ENCODE peak calls at places on chromosomes 11 and 22, in nine cellular contexts. A, O, X, V, U, J, L, Z and R are unnamed samples.

GRCh38 chr11:113272281-113272680 is 42.1 kb upstream of the TTC12 start:
- DNase-seq in A (no peak), O (no peak), Z (no peak), J (no peak), X (no peak), L (no peak), V (no peak), U (no peak), R (no peak)

GRCh38 chr11:47269829-47270305 is at the start of gene MADD:
- DNase-seq in X (no peak), J (peak; percentile 92), L (peak; percentile 81), V (peak; percentile 96), Z (peak; percentile 94), A (peak; percentile 89), O (peak; percentile 91), U (peak; percentile 91), R (no peak)

GRCh38 chr22:24156146-24156914 is 25.0 kb upstream of the SUSD2 start:
- DNase-seq in A (peak; percentile 45), O (no peak), X (no peak), L (no peak), U (no peak), V (peak; percentile 76), J (peak; percentile 76), Z (peak; percentile 91), R (no peak)

GRCh38 chr11:67117176-67117575 is 1.9 kb upstream of the KDM2A start:
- DNase-seq in A (no peak), X (no peak), L (no peak), V (no peak), Z (peak; percentile 41), U (no peak), J (no peak), O (no peak), R (no peak)

GRCh38 chr11:103826856-103827255 is 209.6 kb upstream of the DDI1 start:
- DNase-seq in V (no peak), L (no peak), X (no peak), J (no peak), A (no peak), Z (no peak), O (no peak), U (no peak), R (no peak)

GRCh38 chr11:70024773-70025045 is 53.4 kb upstream of the ANO1 start:
- DNase-seq in A (no peak), J (no peak), V (no peak), U (no peak), X (no peak), Z (no peak), O (peak; percentile 29), L (no peak), R (no peak)

GRCh38 chr22:20811171-20811570 is 37.3 kb downstream of the SERPIND1 start:
- DNase-seq in Z (no peak), V (no peak), X (no peak), A (no peak), U (no peak), L (no peak), J (no peak), O (no peak), R (no peak)

GRCh38 chr22:24310969-24311368 is 40.3 kb downstream of the SPECC1L start:
- DNase-seq in A (no peak), O (no peak), U (no peak), Z (no peak), V (no peak), J (no peak), X (no peak), L (no peak), R (peak; percentile 75)

GRCh38 chr11:7573193-7573557 is 59.4 kb downstream of the PPFIBP2 start:
- DNase-seq in J (no peak), L (no peak), V (no peak), U (no peak), Z (no peak), O (no peak), A (no peak), X (no peak), R (no peak)

GRCh38 chr11:7575841-7576451 is 62.1 kb downstream of the PPFIBP2 start:
- DNase-seq in A (peak; percentile 74), L (no peak), X (peak; percentile 26), V (peak; percentile 59), U (peak; percentile 37), Z (peak; percentile 74), J (peak; percentile 68), O (no peak), R (peak; percentile 44)

GRCh38 chr11:7576671-7577225 is 62.9 kb downstream of the PPFIBP2 start:
- DNase-seq in O (no peak), Z (no peak), J (no peak), V (no peak), X (no peak), L (no peak), A (no peak), U (peak; percentile 50), R (no peak)

GRCh38 chr11:7573558-7574296 is 59.9 kb downstream of the PPFIBP2 start:
- DNase-seq in U (no peak), L (no peak), J (no peak), X (no peak), A (peak; percentile 62), Z (no peak), O (peak; percentile 76), V (no peak), R (no peak)

DNA sequence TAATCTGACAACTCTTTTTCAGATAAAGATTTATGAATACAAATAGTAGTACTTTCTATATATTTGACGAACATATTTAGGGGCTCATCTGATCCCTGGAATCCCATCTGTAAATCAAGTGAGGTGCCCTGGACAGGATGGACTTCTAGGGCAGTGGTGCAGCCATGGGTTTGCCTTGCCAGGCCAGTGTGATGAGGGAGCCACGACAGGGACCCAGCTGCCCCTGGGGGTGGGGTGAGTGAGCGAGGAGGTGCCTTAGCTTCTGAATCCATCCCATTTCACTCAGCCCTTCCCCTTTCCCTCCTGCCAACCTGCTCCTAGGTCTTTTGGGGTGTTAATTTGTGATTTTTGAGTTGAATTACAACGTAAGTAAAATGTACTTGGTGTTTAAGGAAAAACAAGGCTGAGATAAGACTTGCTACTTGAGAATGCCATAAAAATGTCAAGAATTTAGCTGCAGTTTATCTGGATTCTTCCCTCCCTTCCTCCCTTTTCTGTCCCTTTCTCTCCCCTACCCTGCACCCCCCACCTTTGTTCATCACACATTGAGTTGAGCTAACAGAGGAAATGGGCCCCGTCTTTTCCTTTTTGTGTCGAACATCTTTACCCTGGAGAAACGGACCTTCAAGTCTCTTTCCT is 60.8 kb downstream of the PPFIBP2 start:
- DNase-seq in A (no peak), Z (no peak), X (no peak), J (no peak), U (no peak), L (no peak), V (no peak), O (no peak), R (no peak)
- H3K4me3 ChIP-seq in A (no peak overlapping the region), Z (no peak overlapping the region), X (no peak overlapping the region), J (no peak overlapping the region), U (no peak overlapping the region), L (no peak overlapping the region), V (no peak overlapping the region), O (peak overlapping the region; percentile 3), R (no peak overlapping the region)

GRCh38 chr11:131703311-131703710 is 332.9 kb downstream of the NTM start:
- DNase-seq in A (no peak), X (no peak), J (no peak), O (no peak), Z (no peak), V (no peak), U (no peak), L (no peak), R (no peak)
- H3K4me3 ChIP-seq in A (no peak overlapping the region), X (no peak overlapping the region), J (no peak overlapping the region), O (no peak overlapping the region), Z (no peak overlapping the region), V (no peak overlapping the region), U (no peak overlapping the region), L (no peak overlapping the region), R (no peak overlapping the region)

GRCh38 chr22:47918276-47918928 is 1156.0 kb downstream of the TBC1D22A start:
- DNase-seq in U (no peak), A (no peak), Z (no peak), O (no peak), X (no peak), V (no peak), L (no peak), J (peak; percentile 84), R (no peak)

GRCh38 chr22:47918936-47919505 is 1156.6 kb downstream of the TBC1D22A start:
- DNase-seq in O (no peak), X (no peak), V (no peak), Z (no peak), A (no peak), U (no peak), J (peak; percentile 45), L (no peak), R (no peak)

GRCh38 chr22:47920380-47920959 is 1158.0 kb downstream of the TBC1D22A start:
- DNase-seq in J (no peak), Z (no peak), V (no peak), A (no peak), L (no peak), U (no peak), X (no peak), O (no peak), R (no peak)

GRCh38 chr22:47921906-47922305 is 1159.5 kb downstream of the TBC1D22A start:
- DNase-seq in Z (no peak), V (no peak), L (no peak), X (no peak), O (no peak), U (no peak), A (no peak), J (no peak), R (no peak)

DNA sequence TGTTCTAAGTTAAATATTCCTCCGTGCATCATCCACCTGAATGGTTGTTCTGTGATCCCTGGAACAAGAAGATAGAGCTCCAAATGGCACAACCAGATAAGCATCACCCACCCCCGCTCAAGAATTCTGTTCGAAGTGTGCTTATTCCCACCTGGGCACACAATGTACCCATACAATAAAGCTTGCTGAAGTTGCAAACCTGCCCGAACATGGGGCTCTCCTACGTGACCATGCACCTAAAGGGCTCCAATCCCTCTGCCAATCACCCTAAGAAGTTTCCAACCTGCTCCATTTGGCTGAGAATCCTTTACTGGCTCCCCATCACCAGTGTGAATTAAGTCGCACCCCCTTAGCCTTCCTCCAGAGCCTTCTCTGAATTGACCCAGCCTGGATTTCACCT is 1157.4 kb downstream of the TBC1D22A start:
- DNase-seq in J (no peak), U (no peak), O (no peak), A (no peak), X (no peak), L (no peak), V (no peak), Z (no peak), R (no peak)
- H3K4me3 ChIP-seq in J (no peak overlapping the region), U (no peak overlapping the region), O (no peak overlapping the region), A (no peak overlapping the region), X (no peak overlapping the region), L (no peak overlapping the region), V (no peak overlapping the region), Z (no peak overlapping the region), R (no peak overlapping the region)

GRCh38 chr11:12003815-12004214 is 4.6 kb downstream of the DKK3 start:
- DNase-seq in O (no peak), Z (no peak), A (no peak), J (no peak), X (no peak), V (no peak), L (no peak), U (no peak), R (no peak)

GRCh38 chr11:12007230-12007593 is 1.2 kb downstream of the DKK3 start:
- DNase-seq in V (no peak), J (no peak), L (no peak), A (no peak), U (no peak), X (no peak), Z (no peak), O (no peak), R (no peak)

GRCh38 chr11:12006552-12007229 is 1.7 kb downstream of the DKK3 start:
- DNase-seq in X (no peak), Z (no peak), L (no peak), V (no peak), O (no peak), U (no peak), J (no peak), A (no peak), R (no peak)

GRCh38 chr11:12005061-12005460 is 3.4 kb downstream of the DKK3 start:
- DNase-seq in J (no peak), X (no peak), V (no peak), Z (no peak), O (no peak), U (no peak), L (no peak), A (no peak), R (no peak)

DNA sequence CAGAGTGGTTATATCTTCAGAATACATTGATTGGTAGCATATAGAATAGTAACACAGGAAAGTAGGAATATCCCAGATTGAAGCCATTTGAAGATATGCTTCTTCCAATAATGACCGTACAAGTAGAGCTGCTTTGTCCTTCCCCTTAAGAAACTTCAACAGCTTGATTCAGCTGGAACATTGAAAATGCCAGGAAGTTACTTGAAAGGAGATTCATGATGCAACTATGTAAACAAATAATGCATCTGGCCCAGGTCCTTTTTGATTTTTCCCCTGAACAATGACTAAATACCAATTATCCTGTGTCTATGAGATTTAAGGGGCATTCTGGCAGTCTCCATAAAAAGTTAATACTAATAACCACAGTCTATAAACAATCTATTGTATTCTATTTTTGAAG is 3.0 kb downstream of the DKK3 start:
- DNase-seq in A (no peak), J (no peak), L (no peak), O (no peak), X (no peak), V (no peak), Z (no peak), U (no peak), R (peak; percentile 76)
- H3K4me3 ChIP-seq in A (no peak overlapping the region), J (no peak overlapping the region), L (peak overlapping the region; percentile 74), O (no peak overlapping the region), X (no peak overlapping the region), V (no peak overlapping the region), Z (no peak overlapping the region), U (no peak overlapping the region), R (no peak overlapping the region)